ENCODE peak calls at places on chromosomes 2 and 18, in four cellular contexts. One of them, this sample, is unnamed.

GRCh38 chr2:188414412-188414811 is 122.7 kb downstream of the GULP1 start:
- DNase-seq in aorta: no peak
- DNase-seq in fibroblast of lung: peak
- DNase-seq in tibial nerve: no peak
- DNase-seq in this sample: no peak

GRCh38 chr18:48456838-48457237 is 47.7 kb upstream of the ZBTB7C start:
- DNase-seq in aorta: no peak
- DNase-seq in fibroblast of lung: no peak
- DNase-seq in tibial nerve: no peak
- DNase-seq in this sample: no peak

GRCh38 chr2:55500025-55500424 is 19.5 kb upstream of the CFAP36 start:
- DNase-seq in aorta: no peak
- DNase-seq in fibroblast of lung: peak
- DNase-seq in tibial nerve: no peak
- DNase-seq in this sample: no peak

GRCh38 chr2:106886916-106887758 is 1.2 kb upstream of the ST6GAL2 start:
- DNase-seq in aorta: peak
- DNase-seq in fibroblast of lung: peak
- DNase-seq in tibial nerve: no peak
- DNase-seq in this sample: no peak

GRCh38 chr2:67792796-67793195 is 270.0 kb downstream of the C1D start:
- DNase-seq in aorta: no peak
- DNase-seq in fibroblast of lung: no peak
- DNase-seq in tibial nerve: no peak
- DNase-seq in this sample: no peak

GRCh38 chr2:64141711-64142405 is 2.4 kb downstream of the PELI1 start:
- DNase-seq in aorta: no peak
- DNase-seq in fibroblast of lung: peak
- DNase-seq in tibial nerve: no peak
- DNase-seq in this sample: no peak

GRCh38 chr2:36618381-36618780 is 20.4 kb upstream of the FEZ2 start:
- DNase-seq in aorta: no peak
- DNase-seq in fibroblast of lung: peak
- DNase-seq in tibial nerve: no peak
- DNase-seq in this sample: peak

GRCh38 chr18:50594931-50595330 is 35.0 kb downstream of the MAPK4 start:
- DNase-seq in aorta: no peak
- DNase-seq in fibroblast of lung: peak
- DNase-seq in tibial nerve: no peak
- DNase-seq in this sample: no peak

GRCh38 chr2:241598487-241598886 is 38.5 kb downstream of the THAP4 start:
- DNase-seq in aorta: no peak
- DNase-seq in fibroblast of lung: no peak
- DNase-seq in tibial nerve: no peak
- DNase-seq in this sample: no peak

GRCh38 chr2:237861875-237862527 is 2.6 kb downstream of the RAMP1 start:
- DNase-seq in aorta: peak
- DNase-seq in fibroblast of lung: no peak
- DNase-seq in tibial nerve: no peak
- DNase-seq in this sample: no peak

GRCh38 chr2:170533156-170533555 is 182.0 kb upstream of the SP5 start:
- DNase-seq in aorta: no peak
- DNase-seq in fibroblast of lung: no peak
- DNase-seq in tibial nerve: no peak
- DNase-seq in this sample: no peak

GRCh38 chr18:14970027-14970426 is 222.1 kb downstream of the ANKRD30B start:
- DNase-seq in aorta: no peak
- DNase-seq in fibroblast of lung: peak
- DNase-seq in tibial nerve: no peak
- DNase-seq in this sample: no peak

GRCh38 chr18:44594779-44595467 is 85.8 kb upstream of the SETBP1 start:
- DNase-seq in aorta: no peak
- DNase-seq in fibroblast of lung: peak
- DNase-seq in tibial nerve: no peak
- DNase-seq in this sample: no peak

GRCh38 chr2:1691366-1691765 is 52.9 kb downstream of the PXDN start:
- DNase-seq in aorta: no peak
- DNase-seq in fibroblast of lung: no peak
- DNase-seq in tibial nerve: no peak
- DNase-seq in this sample: no peak

GRCh38 chr2:240184656-240185055 is 44.2 kb upstream of the OTOS start:
- DNase-seq in aorta: peak
- DNase-seq in fibroblast of lung: no peak
- DNase-seq in tibial nerve: no peak
- DNase-seq in this sample: no peak

GRCh38 chr2:186426153-186427016 is 59.7 kb upstream of the ZC3H15 start:
- DNase-seq in aorta: no peak
- DNase-seq in fibroblast of lung: peak
- DNase-seq in tibial nerve: no peak
- DNase-seq in this sample: no peak

GRCh38 chr18:452801-453200 is 47.7 kb downstream of the COLEC12 start:
- DNase-seq in aorta: no peak
- DNase-seq in fibroblast of lung: no peak
- DNase-seq in tibial nerve: no peak
- DNase-seq in this sample: no peak

GRCh38 chr2:38016177-38016576 is 59.8 kb downstream of the CYP1B1 start:
- DNase-seq in aorta: no peak
- DNase-seq in fibroblast of lung: no peak
- DNase-seq in tibial nerve: no peak
- DNase-seq in this sample: no peak

GRCh38 chr2:171893196-171893823 is 734 bp downstream of the SLC25A12 start:
- DNase-seq in aorta: no peak
- DNase-seq in fibroblast of lung: no peak
- DNase-seq in tibial nerve: no peak
- DNase-seq in this sample: no peak

GRCh38 chr18:64119916-64120315 is 29.0 kb downstream of the LINC00305 start:
- DNase-seq in aorta: no peak
- DNase-seq in fibroblast of lung: no peak
- DNase-seq in tibial nerve: no peak
- DNase-seq in this sample: no peak

GRCh38 chr18:70450658-70451253 is 161.9 kb downstream of the SOCS6 start:
- DNase-seq in aorta: no peak
- DNase-seq in fibroblast of lung: peak
- DNase-seq in tibial nerve: no peak
- DNase-seq in this sample: no peak

GRCh38 chr2:121716126-121716525 is 20.5 kb downstream of the NIFK start:
- DNase-seq in aorta: no peak
- DNase-seq in fibroblast of lung: no peak
- DNase-seq in tibial nerve: no peak
- DNase-seq in this sample: no peak

GRCh38 chr2:45167885-45168284 is 158.6 kb upstream of the SIX2 start:
- DNase-seq in aorta: no peak
- DNase-seq in fibroblast of lung: no peak
- DNase-seq in tibial nerve: no peak
- DNase-seq in this sample: no peak

GRCh38 chr2:178072383-178073301 is at the start of gene PDE11A:
- DNase-seq in aorta: peak
- DNase-seq in fibroblast of lung: peak
- DNase-seq in tibial nerve: peak
- DNase-seq in this sample: peak
- H3K4me3 ChIP-seq in aorta: peak
- H3K4me3 ChIP-seq in fibroblast of lung: peak
- H3K4me3 ChIP-seq in tibial nerve: peak
- H3K4me3 ChIP-seq in this sample: peak

GRCh38 chr18:31774477-31774785 is 13.8 kb upstream of the SLC25A52 start:
- DNase-seq in aorta: no peak
- DNase-seq in fibroblast of lung: no peak
- DNase-seq in tibial nerve: no peak
- DNase-seq in this sample: no peak
- H3K4me3 ChIP-seq in aorta: no peak
- H3K4me3 ChIP-seq in fibroblast of lung: no peak
- H3K4me3 ChIP-seq in tibial nerve: no peak
- H3K4me3 ChIP-seq in this sample: no peak

GRCh38 chr18:75141166-75141565 is 67.8 kb downstream of the PTGR3 start:
- DNase-seq in aorta: no peak
- DNase-seq in fibroblast of lung: no peak
- DNase-seq in tibial nerve: no peak
- DNase-seq in this sample: no peak

GRCh38 chr18:75140296-75140695 is 68.6 kb downstream of the PTGR3 start:
- DNase-seq in aorta: no peak
- DNase-seq in fibroblast of lung: no peak
- DNase-seq in tibial nerve: no peak
- DNase-seq in this sample: no peak

GRCh38 chr18:75141734-75142133 is 67.2 kb downstream of the PTGR3 start:
- DNase-seq in aorta: no peak
- DNase-seq in fibroblast of lung: no peak
- DNase-seq in tibial nerve: no peak
- DNase-seq in this sample: no peak

GRCh38 chr18:75137346-75137877 is 71.5 kb downstream of the PTGR3 start:
- DNase-seq in aorta: no peak
- DNase-seq in fibroblast of lung: no peak
- DNase-seq in tibial nerve: no peak
- DNase-seq in this sample: no peak

GRCh38 chr18:75139226-75139911 is 69.6 kb downstream of the PTGR3 start:
- DNase-seq in aorta: no peak
- DNase-seq in fibroblast of lung: no peak
- DNase-seq in tibial nerve: no peak
- DNase-seq in this sample: no peak
- H3K4me3 ChIP-seq in aorta: no peak
- H3K4me3 ChIP-seq in fibroblast of lung: no peak
- H3K4me3 ChIP-seq in tibial nerve: no peak
- H3K4me3 ChIP-seq in this sample: no peak

GRCh38 chr2:176188969-176189665 is 649 bp downstream of the HOXD1 start:
- DNase-seq in aorta: peak
- DNase-seq in fibroblast of lung: no peak
- DNase-seq in tibial nerve: no peak
- DNase-seq in this sample: no peak
- H3K4me3 ChIP-seq in aorta: peak
- H3K4me3 ChIP-seq in fibroblast of lung: no peak
- H3K4me3 ChIP-seq in tibial nerve: peak
- H3K4me3 ChIP-seq in this sample: peak

DNA sequence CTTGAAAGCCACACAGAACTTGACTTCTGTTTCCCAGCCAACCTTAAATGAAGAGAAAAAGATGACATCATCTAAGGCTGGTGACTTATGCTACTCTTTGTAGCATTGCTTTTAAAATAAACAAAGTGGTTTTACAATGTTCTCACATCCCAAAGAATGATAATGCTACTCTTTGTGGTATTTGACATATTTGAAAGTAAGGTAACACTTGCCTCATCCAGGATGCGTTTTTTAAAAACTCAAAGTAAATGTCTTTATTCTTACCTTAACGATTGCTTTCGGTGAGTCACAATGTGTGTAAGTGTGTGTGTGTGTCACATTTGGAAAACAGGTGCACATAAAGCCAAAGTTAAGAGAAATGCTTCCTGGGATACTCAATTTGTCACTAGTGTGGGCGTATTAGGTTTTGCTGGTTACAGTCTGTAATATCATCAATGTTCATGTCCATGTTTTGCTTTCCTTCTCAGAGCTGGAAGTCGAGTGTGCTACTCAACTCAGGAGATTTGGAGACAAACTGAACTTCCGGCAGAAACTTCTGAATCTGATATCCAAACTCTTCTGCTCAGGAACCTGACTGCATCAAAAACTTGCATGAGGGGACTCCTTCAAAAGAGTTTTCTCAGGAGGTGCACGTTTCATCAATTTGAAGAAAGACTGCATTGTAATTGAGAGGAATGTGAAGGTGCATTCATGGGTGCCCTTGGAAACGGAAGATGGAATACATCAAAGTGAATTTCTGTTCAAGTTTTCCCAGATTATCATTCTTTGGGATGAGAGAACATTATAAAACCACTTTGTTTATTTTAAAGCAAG is 2.6 kb downstream of the PMAIP1 start:
- DNase-seq in aorta: no peak
- DNase-seq in fibroblast of lung: peak
- DNase-seq in tibial nerve: no peak
- DNase-seq in this sample: no peak
- H3K4me3 ChIP-seq in aorta: no peak
- H3K4me3 ChIP-seq in fibroblast of lung: peak
- H3K4me3 ChIP-seq in tibial nerve: no peak
- H3K4me3 ChIP-seq in this sample: peak

DNA sequence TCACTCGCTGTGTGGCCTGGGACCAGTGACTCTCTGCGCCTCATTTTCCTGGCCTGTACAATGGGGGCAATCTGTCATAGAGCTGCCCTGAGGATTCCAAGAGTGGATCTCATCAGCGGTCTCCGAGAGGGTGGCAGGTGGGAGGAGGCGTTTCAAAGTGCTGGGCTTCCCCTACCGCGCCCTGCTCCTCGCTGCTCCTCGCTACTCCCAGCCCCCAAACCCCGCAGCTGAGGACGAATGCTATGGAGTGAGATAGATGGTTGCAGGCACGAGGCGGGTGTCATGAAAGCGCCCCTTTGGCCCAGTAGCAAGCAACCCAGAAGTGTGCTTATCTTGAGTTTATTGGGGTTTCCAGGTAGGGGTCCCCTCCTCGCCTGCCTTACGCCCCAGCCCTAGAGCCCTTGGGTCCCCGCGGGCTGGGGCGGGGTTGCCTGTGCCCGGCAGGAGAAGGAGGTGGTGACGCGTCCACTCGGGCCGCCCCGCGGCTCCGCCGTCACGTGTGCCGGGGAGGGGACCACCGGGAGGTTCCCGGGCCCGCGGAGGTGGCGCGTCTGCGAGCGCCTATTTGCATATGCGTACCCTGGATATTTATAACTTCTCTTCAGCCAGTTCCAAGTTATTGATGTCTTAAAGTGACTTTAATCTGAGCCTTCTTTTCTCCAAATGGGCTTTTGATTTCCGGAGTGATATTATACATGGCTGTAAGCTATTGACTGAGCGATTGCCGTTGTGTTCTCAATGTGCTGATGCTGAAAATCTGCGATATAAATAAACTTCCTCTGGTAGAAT is 263.8 kb downstream of the ATAD2B start:
- DNase-seq in aorta: peak
- DNase-seq in fibroblast of lung: peak
- DNase-seq in tibial nerve: peak
- DNase-seq in this sample: no peak
- H3K4me3 ChIP-seq in aorta: peak
- H3K4me3 ChIP-seq in fibroblast of lung: peak
- H3K4me3 ChIP-seq in tibial nerve: peak
- H3K4me3 ChIP-seq in this sample: no peak

GRCh38 chr2:217910875-217911212 is 92.0 kb downstream of the TNS1 start:
- DNase-seq in aorta: peak
- DNase-seq in fibroblast of lung: no peak
- DNase-seq in tibial nerve: no peak
- DNase-seq in this sample: no peak
- H3K4me3 ChIP-seq in aorta: no peak
- H3K4me3 ChIP-seq in fibroblast of lung: no peak
- H3K4me3 ChIP-seq in tibial nerve: no peak
- H3K4me3 ChIP-seq in this sample: no peak